ENCODE peak calls at places on chromosomes 1 and 21, in four cellular contexts. One of them, this sample, is unnamed.
A peak's percentile ranks its signal among the peaks of the same experiment; 100 is the strongest.

GRCh38 chr1:242523968-242524570 is 428 bp downstream of the PLD5 start:
- DNase-seq in GM12878: no peak
- DNase-seq in HL-60: no peak
- DNase-seq in K562: peak; percentile 51
- DNase-seq in this sample: no peak

GRCh38 chr1:162757476-162757875 is 33.0 kb upstream of the HSD17B7 start:
- DNase-seq in GM12878: no peak
- DNase-seq in HL-60: no peak
- DNase-seq in K562: no peak
- DNase-seq in this sample: no peak

GRCh38 chr1:108192581-108192980 is 7.6 kb downstream of the SLC25A24 start:
- DNase-seq in GM12878: no peak
- DNase-seq in HL-60: no peak
- DNase-seq in K562: no peak
- DNase-seq in this sample: no peak

GRCh38 chr1:28457678-28458077 is 48.2 kb upstream of the RCC1 start:
- DNase-seq in GM12878: no peak
- DNase-seq in HL-60: no peak
- DNase-seq in K562: no peak
- DNase-seq in this sample: no peak

GRCh38 chr1:156608036-156608674 is 6.9 kb upstream of the GPATCH4 start:
- DNase-seq in GM12878: peak; percentile 62
- DNase-seq in HL-60: peak; percentile 74
- DNase-seq in K562: peak; percentile 49
- DNase-seq in this sample: no peak

GRCh38 chr1:184557423-184558347 is 170.9 kb downstream of the C1orf21 start:
- DNase-seq in GM12878: no peak
- DNase-seq in HL-60: no peak
- DNase-seq in K562: no peak
- DNase-seq in this sample: no peak

GRCh38 chr1:10724052-10724494 is 72.4 kb downstream of the CASZ1 start:
- DNase-seq in GM12878: no peak
- DNase-seq in HL-60: no peak
- DNase-seq in K562: no peak
- DNase-seq in this sample: no peak

GRCh38 chr1:228318823-228319241 is 87.8 kb downstream of the TRIM11 start:
- DNase-seq in GM12878: no peak
- DNase-seq in HL-60: no peak
- DNase-seq in K562: no peak
- DNase-seq in this sample: no peak

GRCh38 chr21:27156666-27157065 is 189.8 kb upstream of the ADAMTS5 start:
- DNase-seq in GM12878: no peak
- DNase-seq in HL-60: no peak
- DNase-seq in K562: no peak
- DNase-seq in this sample: no peak

GRCh38 chr1:206460846-206461426 is 9.3 kb upstream of the IKBKE start:
- DNase-seq in GM12878: no peak
- DNase-seq in HL-60: no peak
- DNase-seq in K562: no peak
- DNase-seq in this sample: no peak

GRCh38 chr21:41957991-41958766 is 4.4 kb upstream of the C2CD2 start:
- DNase-seq in GM12878: no peak
- DNase-seq in HL-60: no peak
- DNase-seq in K562: peak; percentile 67
- DNase-seq in this sample: no peak

GRCh38 chr1:155179107-155180031 is 5.7 kb downstream of the TRIM46 start:
- DNase-seq in GM12878: no peak
- DNase-seq in HL-60: no peak
- DNase-seq in K562: no peak
- DNase-seq in this sample: no peak

GRCh38 chr1:21337459-21337930 is 47.2 kb upstream of the ECE1 start:
- DNase-seq in GM12878: no peak
- DNase-seq in HL-60: no peak
- DNase-seq in K562: no peak
- DNase-seq in this sample: no peak

GRCh38 chr21:32599146-32599925 is 12.8 kb downstream of the CFAP298 start:
- DNase-seq in GM12878: no peak
- DNase-seq in HL-60: no peak
- DNase-seq in K562: no peak
- DNase-seq in this sample: no peak

GRCh38 chr1:191641420-191642215 is 516.6 kb upstream of the RGS18 start:
- DNase-seq in GM12878: no peak
- DNase-seq in HL-60: no peak
- DNase-seq in K562: no peak
- DNase-seq in this sample: no peak

GRCh38 chr1:219797009-219797408 is 131.3 kb downstream of the SLC30A10 start:
- DNase-seq in GM12878: no peak
- DNase-seq in HL-60: no peak
- DNase-seq in K562: no peak
- DNase-seq in this sample: no peak
- TF ChIP-seq SPI1 in GM12878: no peak
- TF ChIP-seq SPI1 in HL-60: no peak
- TF ChIP-seq SPI1 in K562: no peak
- TF ChIP-seq SPI1 in this sample: no peak

GRCh38 chr1:23924601-23925000 is 11.4 kb upstream of the CNR2 start:
- DNase-seq in GM12878: no peak
- DNase-seq in HL-60: no peak
- DNase-seq in K562: no peak
- DNase-seq in this sample: no peak
- TF ChIP-seq SPI1 in GM12878: no peak
- TF ChIP-seq SPI1 in HL-60: no peak
- TF ChIP-seq SPI1 in K562: no peak
- TF ChIP-seq SPI1 in this sample: no peak

GRCh38 chr21:45981641-45982255 is at the start of gene COL6A1:
- DNase-seq in GM12878: no peak
- DNase-seq in HL-60: no peak
- DNase-seq in K562: peak; percentile 90
- DNase-seq in this sample: peak; percentile 43
- TF ChIP-seq SPI1 in GM12878: no peak
- TF ChIP-seq SPI1 in HL-60: no peak
- TF ChIP-seq SPI1 in K562: no peak
- TF ChIP-seq SPI1 in this sample: no peak

DNA sequence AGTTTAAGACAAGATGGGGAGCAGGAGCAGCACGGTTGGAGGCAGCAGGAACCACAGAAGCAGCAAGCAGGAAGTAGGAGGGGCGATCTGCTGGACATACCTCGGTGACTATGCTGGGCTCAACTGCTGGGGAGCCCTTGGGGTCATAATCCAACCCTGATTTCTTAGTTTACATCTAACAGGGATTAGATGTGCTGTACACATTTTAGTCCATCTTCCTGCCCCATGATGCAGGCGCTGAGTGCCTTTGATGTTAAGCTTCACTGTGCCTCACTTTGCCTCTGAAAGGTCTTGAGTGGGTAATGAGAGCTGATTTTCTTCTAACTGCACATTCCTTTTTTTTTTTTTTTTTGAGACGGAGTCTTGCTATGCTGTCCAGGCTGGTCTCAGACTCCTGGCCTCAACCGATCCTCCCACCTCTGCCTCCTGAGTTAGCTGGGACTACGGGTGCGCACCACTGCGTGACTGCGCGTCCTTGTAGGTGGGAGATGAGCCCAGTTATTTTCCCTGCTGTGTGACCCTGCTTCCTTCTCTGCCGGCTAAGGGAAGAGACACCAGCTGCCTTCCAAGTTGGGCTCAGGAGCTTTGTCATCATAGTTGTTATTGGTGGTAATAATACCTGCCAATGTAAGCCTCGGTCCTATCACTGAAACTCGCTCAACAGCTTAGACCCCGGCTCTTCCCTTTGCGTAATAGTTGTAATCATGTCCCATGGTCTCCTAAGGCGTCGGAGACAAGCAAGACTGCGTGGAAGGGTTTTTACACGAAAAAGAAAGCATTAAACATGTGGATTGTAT is 1.1 kb upstream of the RCAN3 start:
- DNase-seq in GM12878: no peak
- DNase-seq in HL-60: peak; percentile 77
- DNase-seq in K562: no peak
- DNase-seq in this sample: no peak
- TF ChIP-seq SPI1 in GM12878: no peak
- TF ChIP-seq SPI1 in HL-60: no peak
- TF ChIP-seq SPI1 in K562: no peak
- TF ChIP-seq SPI1 in this sample: no peak

GRCh38 chr1:57485643-57486042 is 61.8 kb upstream of the DAB1 start:
- DNase-seq in GM12878: no peak
- DNase-seq in HL-60: no peak
- DNase-seq in K562: no peak
- DNase-seq in this sample: no peak
- TF ChIP-seq SPI1 in GM12878: no peak
- TF ChIP-seq SPI1 in HL-60: no peak
- TF ChIP-seq SPI1 in K562: no peak
- TF ChIP-seq SPI1 in this sample: no peak

DNA sequence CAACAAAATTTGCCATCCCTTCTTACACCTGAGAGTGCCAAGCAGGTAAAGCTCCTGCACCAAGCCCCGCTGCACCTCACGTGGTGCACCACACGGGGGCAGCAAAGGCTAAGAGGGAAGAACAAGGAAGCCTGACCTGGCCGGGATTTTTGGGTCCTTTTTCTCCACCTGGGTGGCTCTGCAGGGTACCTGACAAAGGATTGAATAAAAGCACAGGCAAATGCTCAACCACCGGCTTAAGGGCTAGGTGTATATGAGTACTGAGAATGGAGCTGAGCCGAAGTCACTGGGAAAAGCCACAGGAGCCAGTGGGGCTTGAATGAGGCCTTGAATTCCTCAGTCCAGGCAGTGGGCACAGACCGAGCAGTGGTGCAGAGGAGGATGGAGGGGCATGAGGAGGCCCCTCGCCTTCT is 36.4 kb downstream of the ZNF697 start:
- DNase-seq in GM12878: no peak
- DNase-seq in HL-60: peak; percentile 69
- DNase-seq in K562: peak; percentile 76
- DNase-seq in this sample: peak; percentile 32
- TF ChIP-seq SPI1 in GM12878: no peak
- TF ChIP-seq SPI1 in HL-60: no peak
- TF ChIP-seq SPI1 in K562: no peak
- TF ChIP-seq SPI1 in this sample: no peak

GRCh38 chr1:56525463-56526155 is 53.8 kb downstream of the PLPP3 start:
- DNase-seq in GM12878: peak; percentile 79
- DNase-seq in HL-60: peak; percentile 57
- DNase-seq in K562: no peak
- DNase-seq in this sample: no peak

GRCh38 chr1:56529801-56530200 is 49.6 kb downstream of the PLPP3 start:
- DNase-seq in GM12878: no peak
- DNase-seq in HL-60: no peak
- DNase-seq in K562: no peak
- DNase-seq in this sample: no peak

GRCh38 chr1:56524263-56524662 is 55.1 kb downstream of the PLPP3 start:
- DNase-seq in GM12878: no peak
- DNase-seq in HL-60: no peak
- DNase-seq in K562: no peak
- DNase-seq in this sample: no peak

GRCh38 chr1:56527548-56528302 is 51.6 kb downstream of the PLPP3 start:
- DNase-seq in GM12878: no peak
- DNase-seq in HL-60: no peak
- DNase-seq in K562: no peak
- DNase-seq in this sample: no peak

DNA sequence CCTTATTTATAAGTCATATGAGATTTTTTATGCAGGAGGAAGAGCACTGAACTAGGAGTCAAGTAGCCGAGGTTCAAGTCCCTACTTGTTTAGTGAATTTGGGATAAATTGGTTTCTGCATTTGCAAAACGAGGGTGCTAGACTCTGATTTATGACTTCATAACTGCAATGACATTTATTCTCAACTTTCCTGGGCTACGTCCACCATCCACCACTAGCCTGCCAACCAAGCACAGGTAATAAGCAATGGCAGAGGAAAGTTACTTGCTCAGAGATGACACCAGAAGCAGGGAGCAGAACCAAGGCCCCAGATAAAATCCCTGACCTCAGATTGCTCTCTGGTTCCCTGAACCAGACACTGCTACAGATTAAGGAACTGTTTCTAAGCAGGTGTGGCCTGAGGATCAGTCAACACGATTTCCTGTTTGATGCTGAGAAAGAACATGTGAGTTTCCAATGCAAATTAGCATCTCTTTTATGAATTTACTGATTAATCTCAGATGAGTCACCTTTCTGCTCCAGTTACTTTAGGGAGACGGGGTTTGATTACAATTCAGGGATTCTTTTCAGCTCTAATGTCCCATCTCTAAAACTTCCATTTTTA is 52.7 kb downstream of the PLPP3 start:
- DNase-seq in GM12878: peak; percentile 74
- DNase-seq in HL-60: no peak
- DNase-seq in K562: no peak
- DNase-seq in this sample: no peak
- TF ChIP-seq SPI1 in GM12878: peak; percentile 83
- TF ChIP-seq SPI1 in HL-60: no peak
- TF ChIP-seq SPI1 in K562: no peak
- TF ChIP-seq SPI1 in this sample: peak; percentile 87

GRCh38 chr1:36125129-36125991 is at the start of gene COL8A2:
- DNase-seq in GM12878: no peak
- DNase-seq in HL-60: no peak
- DNase-seq in K562: peak; percentile 91
- DNase-seq in this sample: no peak
- TF ChIP-seq SPI1 in GM12878: no peak
- TF ChIP-seq SPI1 in HL-60: no peak
- TF ChIP-seq SPI1 in K562: no peak
- TF ChIP-seq SPI1 in this sample: no peak

DNA sequence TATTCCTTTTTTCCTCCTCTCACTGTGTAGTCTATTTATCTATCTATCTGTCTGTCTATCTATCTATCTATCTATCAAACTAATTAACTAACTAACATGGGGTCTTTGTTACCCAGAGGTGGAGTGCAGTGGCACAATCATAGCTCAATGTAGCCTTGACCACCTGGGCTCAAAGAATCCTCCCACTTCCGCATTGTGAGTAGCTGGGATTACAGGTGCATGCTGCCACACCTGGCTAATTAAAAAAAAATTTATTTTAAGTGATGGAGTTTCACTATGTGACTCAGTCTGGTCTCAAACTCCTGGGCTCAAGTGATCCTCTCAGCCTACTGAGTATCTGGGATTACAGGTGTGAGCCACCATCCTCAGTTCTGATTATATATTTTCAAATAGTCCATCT is 71.4 kb downstream of the CCDC18 start:
- DNase-seq in GM12878: no peak
- DNase-seq in HL-60: no peak
- DNase-seq in K562: no peak
- DNase-seq in this sample: no peak
- TF ChIP-seq SPI1 in GM12878: no peak
- TF ChIP-seq SPI1 in HL-60: no peak
- TF ChIP-seq SPI1 in K562: no peak
- TF ChIP-seq SPI1 in this sample: no peak